ENCODE peak calls at places on chromosomes 4 and X, in four cellular contexts. F is posterior vena cava; Y is NCI-H460; Q is activated CD4-positive, alpha-beta T cell treated with anti-CD3 and anti-CD28 coated beads for 24 hours. P is an unnamed sample.

GRCh38 chrX:48794340-48794920 is 7.4 kb upstream of the HDAC6 start:
- DNase-seq in F (no peak), Y (no peak), Q (no peak), P (no peak)

GRCh38 chrX:71859637-71860036 is 51.0 kb upstream of the NHSL2 start:
- DNase-seq in F (no peak), Y (peak), Q (no peak), P (peak)

GRCh38 chr4:122874194-122874593 is 47.6 kb downstream of the FGF2 start:
- DNase-seq in F (no peak), Y (peak), Q (no peak), P (no peak)

GRCh38 chr4:42352049-42352448 is 45.2 kb upstream of the SHISA3 start:
- DNase-seq in F (no peak), Y (no peak), Q (no peak), P (no peak)

GRCh38 chrX:100995469-100995868 is 26.0 kb downstream of the ARL13A start:
- DNase-seq in F (no peak), Y (peak), Q (peak), P (peak)

GRCh38 chr4:147842573-147842972 is 110.7 kb downstream of the ARHGAP10 start:
- DNase-seq in F (no peak), Y (no peak), Q (no peak), P (peak)

GRCh38 chr4:156568041-156568440 is 403.6 kb downstream of the PDGFC start:
- DNase-seq in F (no peak), Y (no peak), Q (no peak), P (no peak)

GRCh38 chrX:72247206-72247944 is 8.5 kb upstream of the ERCC6L start:
- DNase-seq in F (no peak), Y (no peak), Q (no peak), P (no peak)

GRCh38 chr4:57159866-57160265 is 49.7 kb upstream of the IGFBP7 start:
- DNase-seq in F (no peak), Y (no peak), Q (no peak), P (no peak)

GRCh38 chrX:63889001-63889400 is 104.0 kb upstream of the ARHGEF9 start:
- DNase-seq in F (no peak), Y (no peak), Q (no peak), P (no peak)

GRCh38 chr4:2935762-2936743 is 27.2 kb downstream of the NOP14 start:
- DNase-seq in F (peak), Y (peak), Q (peak), P (peak)

GRCh38 chr4:141248029-141248428 is 27.3 kb downstream of the ZNF330 start:
- DNase-seq in F (no peak), Y (no peak), Q (no peak), P (peak)

GRCh38 chrX:13101439-13102139 is 57.2 kb upstream of the FAM9C start:
- DNase-seq in F (peak), Y (peak), Q (no peak), P (no peak)

GRCh38 chrX:84046403-84046984 is 141.5 kb downstream of the RPS6KA6 start:
- DNase-seq in F (no peak), Y (peak), Q (no peak), P (no peak)

P was measured in osteoblast.